ENCODE peak calls at places on chromosomes 11 and 22, in four cellular contexts. H is mesendoderm, L is H1, A is IMR-90. R is an unnamed sample.

GRCh38 chr11:1732421-1733008 is 17.9 kb downstream of the IFITM10 start:
- DNase-seq in H (no peak), L (no peak), A (no peak), R (no peak)

GRCh38 chr11:83070878-83071640 is 638 bp downstream of the RAB30 start:
- DNase-seq in H (peak; percentile 29), L (no peak), A (peak; percentile 26), R (no peak)

GRCh38 chr22:44133161-44133560 is 47.6 kb upstream of the PARVG start:
- DNase-seq in H (no peak), L (no peak), A (no peak), R (no peak)

GRCh38 chr11:34891611-34892010 is 24.6 kb downstream of the APIP start:
- DNase-seq in H (no peak), L (no peak), A (no peak), R (no peak)

GRCh38 chr22:30266445-30267381 is at the start of gene OSM:
- DNase-seq in H (no peak), L (no peak), A (no peak), R (no peak)

GRCh38 chr11:122556605-122557004 is 98.9 kb upstream of the UBASH3B start:
- DNase-seq in H (peak; percentile 54), L (peak; percentile 81), A (no peak), R (peak; percentile 79)

GRCh38 chr11:65502274-65502851 is 3.5 kb downstream of the MALAT1 start:
- DNase-seq in H (peak; percentile 46), L (no peak), A (peak; percentile 61), R (no peak)

GRCh38 chr11:93652161-93652597 is 9.3 kb upstream of the CEP295 start:
- DNase-seq in H (peak; percentile 44), L (peak; percentile 70), A (peak; percentile 44), R (no peak)

GRCh38 chr22:36301384-36301828 is 48.5 kb downstream of the APOL1 start:
- DNase-seq in H (peak; percentile 89), L (peak; percentile 93), A (peak; percentile 73), R (peak; percentile 93)

GRCh38 chr11:96652516-96652915 is 262.7 kb downstream of the JRKL start:
- DNase-seq in H (no peak), L (no peak), A (no peak), R (no peak)

GRCh38 chr11:64245401-64245796 is 1.3 kb downstream of the PPP1R14B start:
- DNase-seq in H (no peak), L (no peak), A (no peak), R (no peak)

GRCh38 chr11:3340025-3340424 is 38.9 kb downstream of the ZNF195 start:
- DNase-seq in H (peak; percentile 89), L (no peak), A (peak; percentile 85), R (no peak)

GRCh38 chr11:128733440-128734115 is 39.7 kb downstream of the FLI1 start:
- DNase-seq in H (peak; percentile 96), L (peak; percentile 66), A (peak; percentile 66), R (peak; percentile 87)

GRCh38 chr11:5550440-5551095 is 2.2 kb upstream of the OR52H1 start:
- DNase-seq in H (no peak), L (no peak), A (peak; percentile 91), R (no peak)

GRCh38 chr11:78234006-78234405 is 45.3 kb downstream of the USP35 start:
- DNase-seq in H (peak; percentile 59), L (no peak), A (no peak), R (no peak)

GRCh38 chr11:29300441-29300840 is 716.4 kb downstream of the KCNA4 start:
- DNase-seq in H (peak; percentile 34), L (no peak), A (peak; percentile 96), R (no peak)

GRCh38 chr11:76501526-76501925 is 56.7 kb downstream of the EMSY start:
- DNase-seq in H (no peak), L (no peak), A (no peak), R (no peak)

GRCh38 chr11:76510060-76511047 is 65.5 kb downstream of the EMSY start:
- DNase-seq in H (peak; percentile 89), L (no peak), A (peak; percentile 56), R (peak; percentile 54)

DNA sequence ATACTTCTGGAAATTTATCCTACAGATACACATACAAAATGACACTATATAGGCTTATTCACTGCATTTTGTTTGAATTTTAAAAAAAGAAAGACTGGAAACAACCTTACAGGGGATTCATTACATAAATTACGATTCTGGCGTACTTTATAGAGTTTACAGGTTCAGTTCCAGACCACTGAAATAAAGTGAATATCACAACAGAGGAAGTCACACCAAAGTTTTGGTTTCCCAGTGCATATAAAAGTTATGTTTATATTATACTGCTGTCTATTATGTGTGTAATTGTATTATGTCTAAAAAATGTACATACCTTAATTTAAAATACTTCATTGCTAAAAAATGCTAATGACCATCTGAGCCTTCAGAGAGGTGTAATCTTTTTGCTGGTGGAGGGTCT is 62.0 kb downstream of the EMSY start:
- DNase-seq in H (no peak), L (no peak), A (no peak), R (no peak)
- H3K56ac ChIP-seq in H (no peak overlapping the region), L (no peak overlapping the region), A (no peak overlapping the region), R (no peak overlapping the region)

GRCh38 chr11:69637601-69637955 is 3.4 kb upstream of the CCND1 start:
- DNase-seq in H (no peak), L (no peak), A (no peak), R (peak; percentile 74)
- H3K4ac ChIP-seq in H (peak overlapping the region; percentile 87), L (peak overlapping the region; percentile 27), A (peak overlapping the region; percentile 93), R (peak overlapping the region; percentile 59)

GRCh38 chr11:44309483-44310197 is at the start of gene ALX4:
- DNase-seq in H (peak; percentile 87), L (peak; percentile 77), A (no peak), R (peak; percentile 83)
- H3K56ac ChIP-seq in H (peak within 1 kb of the TSS; percentile 58), L (no peak within 1 kb of the TSS), A (no peak within 1 kb of the TSS), R (no peak within 1 kb of the TSS)

GRCh38 chr11:44470849-44471248 is 94.6 kb upstream of the CD82 start:
- DNase-seq in H (no peak), L (no peak), A (no peak), R (no peak)
- H3K4ac ChIP-seq in H (no peak overlapping the region), L (no peak overlapping the region), A (no peak overlapping the region), R (no peak overlapping the region)

GRCh38 chr22:38900677-38901076 is 28.7 kb upstream of the CBX6 start:
- DNase-seq in H (no peak), L (no peak), A (no peak), R (no peak)

GRCh38 chr22:38911434-38911833 is 39.4 kb upstream of the CBX6 start:
- DNase-seq in H (no peak), L (no peak), A (no peak), R (no peak)

GRCh38 chr22:38901111-38901641 is 29.2 kb upstream of the CBX6 start:
- DNase-seq in H (no peak), L (no peak), A (no peak), R (no peak)

GRCh38 chr22:38907767-38908166 is 35.8 kb upstream of the CBX6 start:
- DNase-seq in H (no peak), L (no peak), A (no peak), R (no peak)

DNA sequence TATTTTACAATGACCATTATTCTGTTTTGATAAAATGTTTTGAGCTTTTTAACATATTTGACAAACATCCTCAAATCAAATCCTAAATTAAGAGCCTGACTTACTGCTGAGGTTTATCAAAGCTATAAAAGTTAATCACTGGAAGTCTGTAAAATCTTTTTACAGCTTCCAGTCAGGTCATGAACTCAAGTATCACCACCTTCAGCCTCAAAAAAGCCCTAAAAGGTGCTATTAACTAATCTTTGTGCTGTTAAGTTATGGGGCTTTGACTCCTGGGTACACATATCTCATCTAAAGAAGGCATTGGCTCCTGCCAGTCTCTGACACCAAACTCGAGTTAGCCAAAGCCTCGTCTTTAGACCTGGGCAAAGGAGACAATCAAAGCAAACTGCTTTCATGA is 34.0 kb upstream of the CBX6 start:
- DNase-seq in H (no peak), L (no peak), A (no peak), R (no peak)
- H3K56ac ChIP-seq in H (no peak overlapping the region), L (no peak overlapping the region), A (no peak overlapping the region), R (no peak overlapping the region)

DNA sequence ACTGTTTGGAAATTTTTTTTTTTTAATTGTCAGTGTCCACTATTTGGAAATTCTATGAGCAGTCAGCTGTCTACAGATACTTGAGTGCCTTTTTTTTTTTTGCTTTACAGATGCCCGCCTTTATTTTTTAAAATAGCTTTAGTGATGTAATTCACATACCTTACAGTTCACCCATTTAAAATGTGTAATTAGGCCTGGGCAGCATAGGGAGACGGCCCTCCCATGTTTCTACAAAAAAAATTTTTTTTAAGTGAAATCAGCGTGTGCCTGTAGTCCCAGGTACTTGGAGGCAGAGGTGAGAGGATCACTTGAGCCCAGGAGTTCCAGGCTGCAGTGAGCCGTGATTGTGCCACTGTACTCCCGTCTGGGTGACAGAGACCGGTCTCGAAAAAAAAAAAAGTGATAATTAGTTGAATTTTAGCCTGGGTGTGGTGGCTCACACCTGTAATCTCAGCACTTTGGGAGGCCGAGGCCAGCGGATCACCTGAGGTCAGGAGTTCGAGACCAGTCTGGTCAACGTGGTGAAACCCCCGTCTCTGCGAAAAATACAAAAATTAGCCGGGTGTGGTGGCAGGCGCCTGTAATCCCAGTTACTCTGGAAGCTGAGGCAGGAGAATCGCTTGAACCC is 1.5 kb downstream of the ZNF143 start:
- DNase-seq in H (peak; percentile 29), L (no peak), A (peak; percentile 25), R (no peak)
- H3K4ac ChIP-seq in H (no peak overlapping the region), L (no peak overlapping the region), A (peak overlapping the region; percentile 83), R (no peak overlapping the region)